ENCODE peak calls at places on chromosomes 16 and 17, in four cellular contexts. E is NCI-H774, N is lower leg skin, G is adrenal gland. X is an unnamed sample.

GRCh38 chr16:66509576-66509975 is 40.3 kb downstream of the TK2 start:
- DNase-seq in E (no peak), N (peak), G (no peak), X (no peak)

GRCh38 chr16:56708418-56708817 is 21.5 kb upstream of the NUP93 start:
- DNase-seq in E (no peak), N (peak), G (no peak), X (peak)

GRCh38 chr16:87333101-87333500 is 15.9 kb upstream of the C16orf95 start:
- DNase-seq in E (no peak), N (no peak), G (no peak), X (no peak)

GRCh38 chr17:74024871-74025531 is 178.5 kb upstream of the RPL38 start:
- DNase-seq in E (no peak), N (no peak), G (no peak), X (no peak)

GRCh38 chr17:8420041-8420934 is 15.4 kb upstream of the NDEL1 start:
- DNase-seq in E (no peak), N (no peak), G (peak), X (no peak)

GRCh38 chr16:67881557-67882220 is 3.0 kb upstream of the NRN1L start:
- DNase-seq in E (no peak), N (no peak), G (peak), X (no peak)

GRCh38 chr16:67551091-67551490 is 11.2 kb upstream of the CTCF start:
- DNase-seq in E (no peak), N (no peak), G (no peak), X (no peak)

GRCh38 chr17:82006468-82007227 is 16.0 kb downstream of the CENPX start:
- DNase-seq in E (no peak), N (no peak), G (peak), X (no peak)

GRCh38 chr16:31301708-31302400 is 42.1 kb downstream of the ITGAM start:
- DNase-seq in E (no peak), N (no peak), G (peak), X (no peak)

GRCh38 chr17:7867881-7868329 is 10.1 kb downstream of the CYB5D1 start:
- DNase-seq in E (no peak), N (peak), G (no peak), X (no peak)

GRCh38 chr17:21272250-21272649 is 12.3 kb upstream of the MAP2K3 start:
- DNase-seq in E (no peak), N (peak), G (no peak), X (no peak)

GRCh38 chr17:74746922-74747321 is 1.5 kb upstream of the NHERF1 start:
- DNase-seq in E (no peak), N (no peak), G (peak), X (no peak)

GRCh38 chr17:10314332-10314731 is 58.5 kb downstream of the MYH13 start:
- DNase-seq in E (no peak), N (peak), G (no peak), X (no peak)

GRCh38 chr17:63698381-63698885 is 1.5 kb downstream of the LIMD2 start:
- DNase-seq in E (no peak), N (no peak), G (no peak), X (no peak)

GRCh38 chr16:3580271-3580670 is 3.1 kb upstream of the NLRC3 start:
- DNase-seq in E (no peak), N (no peak), G (no peak), X (no peak)

GRCh38 chr17:67829331-67829730 is 4.0 kb downstream of the BPTF start:
- DNase-seq in E (no peak), N (no peak), G (no peak), X (peak)

GRCh38 chr16:31360296-31360695 is 5.3 kb downstream of the ITGAX start:
- DNase-seq in E (no peak), N (no peak), G (no peak), X (no peak)

GRCh38 chr16:2720719-2721633 is 952 bp upstream of the PRSS27 start:
- DNase-seq in E (peak), N (peak), G (peak), X (peak)

GRCh38 chr16:60558936-60559335 is 1477.3 kb downstream of the CDH8 start:
- DNase-seq in E (no peak), N (no peak), G (no peak), X (no peak)

GRCh38 chr16:76650579-76650978 is 373.4 kb downstream of the CNTNAP4 start:
- DNase-seq in E (no peak), N (no peak), G (no peak), X (no peak)

GRCh38 chr16:50011707-50012106 is 13.3 kb upstream of the CNEP1R1 start:
- DNase-seq in E (no peak), N (no peak), G (peak), X (no peak)

GRCh38 chr17:51164911-51165679 is 1.1 kb upstream of the NME2 start:
- DNase-seq in E (peak), N (peak), G (peak), X (no peak)

GRCh38 chr16:49993579-49993978 is 31.4 kb upstream of the CNEP1R1 start:
- DNase-seq in E (no peak), N (no peak), G (no peak), X (no peak)

GRCh38 chr16:56888806-56889205 is 23.8 kb downstream of the SLC12A3 start:
- DNase-seq in E (no peak), N (no peak), G (no peak), X (no peak)

GRCh38 chr16:4029816-4030215 is 86.4 kb downstream of the ADCY9 start:
- DNase-seq in E (no peak), N (no peak), G (no peak), X (no peak)

GRCh38 chr17:78991017-78991783 is 11.5 kb upstream of the LGALS3BP start:
- DNase-seq in E (no peak), N (peak), G (no peak), X (no peak)

GRCh38 chr17:72454342-72454741 is 333.5 kb downstream of the SOX9 start:
- DNase-seq in E (no peak), N (no peak), G (no peak), X (no peak)

GRCh38 chr16:85146922-85147651 is 34.8 kb upstream of the CIBAR2 start:
- DNase-seq in E (no peak), N (no peak), G (no peak), X (no peak)

GRCh38 chr16:27239026-27239425 is 29.5 kb downstream of the NSMCE1 start:
- DNase-seq in E (no peak), N (peak), G (no peak), X (no peak)

GRCh38 chr16:70758786-70759185 is 42.2 kb downstream of the VAC14 start:
- DNase-seq in E (no peak), N (no peak), G (no peak), X (no peak)